ENCODE peak calls at places on chromosomes 13 and 19, in ten cellular contexts. C, D, I, T, R, K, N, X, W and E are unnamed samples. For H3K9me3, the result is how much of the 10 kb centered on the place peaks cover.

GRCh38 chr19:17686592-17687042 is 1.5 kb downstream of the UNC13A start:
- DNase-seq in D (peak), R (no peak), I (no peak), C (no peak), W (no peak), K (no peak), T (peak), X (no peak), N (peak), E (no peak)

GRCh38 chr13:52085416-52085815 is 43.5 kb downstream of the NEK5 start:
- DNase-seq in X (no peak), K (no peak), T (no peak), D (no peak), N (no peak), C (no peak), R (no peak), W (no peak), I (no peak), E (no peak)

GRCh38 chr13:109776575-109776974 is 9.8 kb downstream of the IRS2 start:
- DNase-seq in R (no peak), C (no peak), N (no peak), W (no peak), I (no peak), K (no peak), T (no peak), D (no peak), X (no peak), E (no peak)

GRCh38 chr19:31272707-31273106 is 76.5 kb downstream of the TSHZ3 start:
- DNase-seq in I (no peak), N (no peak), C (no peak), X (no peak), K (no peak), D (no peak), R (no peak), W (no peak), T (no peak), E (no peak)

GRCh38 chr13:109873351-109874123 is 87.2 kb upstream of the IRS2 start:
- DNase-seq in C (no peak), D (no peak), T (no peak), R (no peak), K (no peak), I (no peak), W (no peak), N (no peak), X (no peak), E (no peak)

GRCh38 chr19:58543826-58544590 is at the start of gene TRIM28:
- DNase-seq in X (peak), K (peak), T (peak), D (peak), C (peak), W (peak), R (peak), I (peak), N (peak), E (peak)

GRCh38 chr19:11091343-11092153 is 2.3 kb downstream of the LDLR start:
- DNase-seq in K (peak), C (peak), T (no peak), R (peak), X (peak), I (no peak), W (no peak), D (peak), N (peak), E (peak)

GRCh38 chr19:33459220-33459619 is 62.4 kb downstream of the PEPD start:
- DNase-seq in I (no peak), K (peak), T (no peak), W (no peak), C (no peak), R (no peak), D (peak), N (no peak), X (no peak), E (no peak)

GRCh38 chr13:113493315-113493951 is 2.9 kb upstream of the DCUN1D2 start:
- DNase-seq in K (no peak), D (peak), T (no peak), W (no peak), C (no peak), N (no peak), R (no peak), I (no peak), X (no peak), E (no peak)

GRCh38 chr19:18220632-18221275 is 5.5 kb downstream of the PDE4C start:
- DNase-seq in K (no peak), N (no peak), D (no peak), T (peak), X (no peak), I (no peak), W (no peak), R (no peak), C (no peak), E (no peak)

GRCh38 chr19:14886032-14886431 is at the start of gene OR7A17:
- DNase-seq in I (no peak), C (no peak), K (no peak), W (no peak), X (no peak), D (no peak), T (no peak), N (no peak), R (no peak), E (no peak)

GRCh38 chr13:59300347-59301165 is 863.2 kb downstream of the DIAPH3 start:
- DNase-seq in X (no peak), W (no peak), N (no peak), T (no peak), D (no peak), K (no peak), C (no peak), I (no peak), R (no peak), E (no peak)

GRCh38 chr13:112102243-112102642 is 35.3 kb downstream of the SOX1 start:
- DNase-seq in W (no peak), R (no peak), K (no peak), C (no peak), T (no peak), D (no peak), N (no peak), X (no peak), I (no peak), E (no peak)

GRCh38 chr13:112769615-112770014 is 79.8 kb downstream of the ATP11A start:
- DNase-seq in W (no peak), I (no peak), N (no peak), T (peak), C (no peak), R (no peak), K (no peak), X (no peak), D (no peak), E (no peak)

GRCh38 chr13:19927117-19927734 is 31.3 kb upstream of the ZMYM2 start:
- DNase-seq in X (no peak), R (no peak), W (no peak), I (no peak), D (no peak), T (no peak), K (no peak), N (no peak), C (no peak), E (no peak)

GRCh38 chr13:113088691-113089020 is 16.9 kb upstream of the F7 start:
- DNase-seq in T (no peak), X (no peak), D (no peak), I (no peak), C (no peak), R (no peak), W (no peak), N (no peak), K (peak), E (no peak)

GRCh38 chr13:23848639-23849282 is 40.4 kb downstream of the MIPEP start:
- DNase-seq in N (no peak), R (no peak), W (no peak), T (no peak), D (no peak), X (no peak), I (no peak), C (no peak), K (no peak), E (no peak)

GRCh38 chr19:15195381-15195964 is 5.3 kb downstream of the NOTCH3 start:
- DNase-seq in D (peak), N (no peak), W (no peak), I (peak), C (no peak), K (peak), R (no peak), T (peak), X (peak), E (no peak)

GRCh38 chr13:52084971-52085370 is 43.9 kb downstream of the NEK5 start:
- DNase-seq in I (no peak), K (no peak), X (no peak), C (no peak), N (no peak), T (no peak), D (no peak), W (no peak), R (no peak), E (no peak)

GRCh38 chr13:20943519-20944012 is 41.0 kb upstream of the XPO4 start:
- DNase-seq in D (peak), T (peak), R (peak), I (peak), W (peak), C (peak), K (peak), N (peak), X (peak), E (peak)

GRCh38 chr13:111034811-111035210 is 80.3 kb upstream of the ARHGEF7 start:
- DNase-seq in X (no peak), R (no peak), W (no peak), T (no peak), I (no peak), K (no peak), N (no peak), C (no peak), D (no peak), E (no peak)

GRCh38 chr19:2353159-2353894 is 6.7 kb upstream of the TMPRSS9 start:
- DNase-seq in N (no peak), I (no peak), K (no peak), C (no peak), W (no peak), X (no peak), D (no peak), T (no peak), R (no peak), E (no peak)

GRCh38 chr13:110557610-110558305 is 3.8 kb downstream of the RAB20 start:
- DNase-seq in R (no peak), X (no peak), W (no peak), K (peak), I (no peak), C (no peak), N (peak), T (peak), D (peak), E (no peak)

GRCh38 chr19:5605362-5605761 is 17.2 kb downstream of the SAFB2 start:
- DNase-seq in I (no peak), X (no peak), T (no peak), W (no peak), C (no peak), D (no peak), R (no peak), K (no peak), N (no peak), E (no peak)

GRCh38 chr13:101307181-101307701 is 109.1 kb downstream of the NALCN start:
- DNase-seq in D (peak), N (no peak), R (no peak), W (no peak), K (no peak), I (no peak), X (no peak), C (no peak), T (peak), E (no peak)

GRCh38 chr13:21066946-21067345 is 5.6 kb upstream of the LATS2 start:
- DNase-seq in D (no peak), I (no peak), N (no peak), W (no peak), T (no peak), R (no peak), C (no peak), X (no peak), K (no peak), E (no peak)

GRCh38 chr13:70816853-70817252 is 708.6 kb upstream of the KLHL1 start:
- DNase-seq in T (no peak), X (no peak), I (no peak), K (no peak), N (no peak), C (no peak), W (no peak), R (no peak), D (no peak), E (no peak)

GRCh38 chr13:51761638-51762350 is 42.2 kb downstream of the DHRS12 start:
- DNase-seq in D (no peak), N (no peak), C (no peak), K (no peak), W (no peak), X (no peak), R (no peak), T (peak), I (no peak), E (no peak)

DNA sequence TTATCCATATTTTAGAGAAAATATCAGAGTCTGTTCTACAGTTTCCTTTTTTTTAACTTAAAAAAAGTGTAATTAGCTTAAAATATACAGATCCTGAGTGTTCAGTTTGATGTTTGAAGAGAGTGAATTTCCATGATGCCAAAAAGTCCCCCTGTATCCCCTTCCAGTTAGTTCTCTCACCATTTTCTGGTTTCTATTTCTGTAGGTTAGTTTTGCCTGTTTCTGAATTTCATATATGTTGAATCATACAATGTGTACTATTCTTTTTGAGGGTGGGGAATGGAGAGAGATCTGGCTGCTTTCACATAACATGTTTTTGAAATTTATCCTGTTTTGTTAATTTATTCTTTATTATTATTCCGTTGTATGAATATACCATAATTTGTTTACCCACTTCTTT is 95.9 kb downstream of the PDS5B start:
- DNase-seq in W (no peak), K (no peak), C (no peak), R (no peak), X (no peak), N (no peak), D (no peak), I (no peak), T (no peak), E (no peak)
- H3K9me3 ChIP-seq in W (under half), K (under half), C (under half), R (under half), X (under half), N (under half), D (under half), I (under half), T (under half), E (under half)

DNA sequence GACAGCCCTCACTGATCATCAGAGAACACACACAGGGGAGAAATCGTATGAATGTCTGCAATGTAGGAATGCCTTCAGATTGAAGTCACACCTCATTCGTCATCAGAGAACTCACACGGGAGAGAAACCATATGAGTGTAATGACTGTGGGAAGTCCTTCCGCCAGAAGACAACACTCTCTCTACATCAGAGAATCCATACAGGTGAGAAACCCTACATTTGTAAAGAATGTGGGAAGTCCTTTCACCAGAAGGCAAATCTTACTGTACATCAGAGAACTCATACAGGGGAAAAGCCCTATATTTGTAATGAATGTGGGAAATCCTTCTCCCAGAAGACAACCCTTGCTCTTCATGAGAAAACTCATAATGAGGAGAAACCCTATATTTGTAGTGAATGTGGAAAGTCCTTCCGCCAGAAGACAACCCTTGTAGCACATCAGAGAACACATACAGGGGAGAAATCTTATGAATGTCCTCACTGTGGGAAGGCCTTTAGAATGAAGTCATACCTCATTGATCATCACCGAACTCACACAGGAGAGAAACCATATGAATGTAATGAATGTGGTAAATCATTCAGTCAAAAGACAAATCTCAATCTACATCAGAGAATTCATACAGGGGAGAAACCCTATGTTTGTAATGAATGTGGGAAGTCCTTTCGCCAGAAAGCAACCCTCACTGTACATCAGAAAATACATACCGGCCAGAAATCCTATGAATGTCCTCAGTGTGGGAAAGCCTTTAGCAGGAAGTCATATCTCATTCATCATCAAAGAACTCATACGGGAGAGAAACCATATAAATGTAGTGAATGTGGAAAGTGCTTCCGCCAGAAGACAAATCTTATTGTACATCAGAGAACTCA is 32.5 kb downstream of the ZNF567 start:
- DNase-seq in R (no peak), K (no peak), T (no peak), D (no peak), X (no peak), C (no peak), I (no peak), W (no peak), N (no peak), E (no peak)
- H3K9me3 ChIP-seq in R (half or more), K (half or more), T (under half), D (under half), X (half or more), C (under half), I (under half), W (half or more), N (half or more), E (half or more)

GRCh38 chr19:9456018-9456689 is 20.8 kb upstream of the ZNF266 start:
- DNase-seq in N (no peak), X (no peak), C (no peak), T (no peak), W (no peak), R (no peak), K (no peak), I (no peak), D (no peak), E (no peak)

DNA sequence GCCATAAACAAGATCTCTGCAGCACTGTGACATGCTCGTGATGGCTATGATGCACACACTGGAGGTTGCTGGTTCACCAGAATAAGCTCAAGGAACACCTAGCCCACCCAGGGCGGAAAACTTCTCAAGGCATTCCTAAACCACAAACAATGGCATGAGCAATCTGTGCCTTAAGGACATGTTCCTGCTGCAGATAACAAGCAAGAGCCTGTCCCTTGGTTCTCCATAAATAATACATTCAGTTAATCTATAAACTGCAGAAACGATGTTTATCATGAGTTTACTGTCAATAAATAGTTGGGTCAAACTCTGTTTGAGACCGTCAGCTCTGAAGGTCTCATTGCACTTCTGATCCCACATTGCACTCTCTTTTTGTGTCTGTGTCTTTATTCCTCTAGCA is 18.6 kb upstream of the ZNF266 start:
- DNase-seq in X (no peak), K (no peak), C (no peak), I (no peak), T (no peak), N (no peak), D (no peak), W (no peak), R (no peak), E (no peak)
- H3K9me3 ChIP-seq in X (half or more), K (half or more), C (under half), I (under half), T (under half), N (under half), D (under half), W (under half), R (half or more), E (under half)

DNA sequence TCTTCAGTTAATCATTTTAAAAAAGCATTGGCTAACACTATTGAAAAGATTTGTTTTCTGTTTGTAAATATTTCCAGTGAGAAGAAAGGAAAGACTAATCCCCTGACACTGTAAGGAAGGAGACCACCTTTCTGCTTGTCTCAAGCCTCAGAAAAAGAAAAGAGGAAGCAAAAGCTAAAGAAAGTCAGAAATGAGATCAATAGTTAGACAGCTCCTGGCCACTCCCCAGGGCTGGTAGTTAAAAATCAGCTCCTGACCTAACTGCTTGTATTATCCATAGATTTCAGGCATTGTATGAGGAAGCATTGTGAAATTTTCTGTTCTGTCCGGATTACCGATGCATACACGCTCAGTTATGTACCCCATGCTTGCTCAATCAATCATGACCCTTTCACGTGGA is 76.6 kb downstream of the ZNF486 start:
- DNase-seq in X (no peak), T (no peak), R (no peak), W (no peak), N (no peak), K (no peak), D (no peak), C (no peak), I (no peak), E (no peak)
- H3K9me3 ChIP-seq in X (under half), T (under half), R (under half), W (under half), N (under half), K (under half), D (under half), C (under half), I (under half), E (under half)